ENCODE peak calls at places on chromosomes 1 and 21, in eight cellular contexts. R is EH; P is HS-27A; J is AML-193; V is HEK293T; F is H9; U is lower lobe of right lung; X is activated T-helper 2 cell treated with anti-CD3 and anti-CD28 coated beads, Interferon-gamma antibody, Interleukin-2, Interleukin-4, amounts not matched to agents 10 μg/mL and 5 μg/mL and 100 μg/mL, durations not matched to agents 14 hours and 24 hours and 36 hours. H is an unnamed sample.

GRCh38 chr1:239733995-239734394 is 347.6 kb downstream of the CHRM3 start:
- DNase-seq in R (no peak), P (no peak), J (no peak), V (no peak), F (no peak), U (no peak), X (no peak), H (no peak)

GRCh38 chr21:36791695-36792451 is 93.0 kb downstream of the SIM2 start:
- DNase-seq in R (no peak), P (no peak), J (no peak), V (no peak), F (no peak), U (no peak), X (no peak), H (no peak)

GRCh38 chr1:39988618-39989343 is 33.8 kb downstream of the MFSD2A start:
- DNase-seq in R (no peak), P (no peak), J (no peak), V (no peak), F (no peak), U (no peak), X (no peak), H (no peak)

GRCh38 chr1:193766329-193766728 is 579.9 kb upstream of the B3GALT2 start:
- DNase-seq in R (no peak), P (no peak), J (no peak), V (no peak), F (peak; percentile 57), U (no peak), X (no peak), H (no peak)

GRCh38 chr1:83098791-83099190 is 900.1 kb downstream of the TTLL7 start:
- DNase-seq in R (no peak), P (no peak), J (no peak), V (no peak), F (no peak), U (no peak), X (no peak), H (no peak)

GRCh38 chr1:82979593-82980230 is 1019.2 kb downstream of the TTLL7 start:
- DNase-seq in R (no peak), P (no peak), J (no peak), V (no peak), F (no peak), U (no peak), X (no peak), H (no peak)

GRCh38 chr1:97875996-97876395 is 44.8 kb downstream of the DPYD start:
- DNase-seq in R (no peak), P (no peak), J (no peak), V (no peak), F (no peak), U (no peak), X (no peak), H (no peak)

GRCh38 chr1:216310776-216311175 is 112.5 kb downstream of the USH2A start:
- DNase-seq in R (peak; percentile 75), P (peak; percentile 30), J (peak; percentile 2), V (peak; percentile 37), F (peak; percentile 75), U (no peak), X (no peak), H (peak; percentile 30)

GRCh38 chr21:9772348-9772672 is 749.1 kb upstream of the TPTE start:
- DNase-seq in R (no peak), P (no peak), J (no peak), V (no peak), F (no peak), U (no peak), X (no peak), H (no peak)

GRCh38 chr1:117447661-117448060 is 80.4 kb downstream of the MAN1A2 start:
- DNase-seq in R (peak; percentile 38), P (no peak), J (no peak), V (no peak), F (no peak), U (no peak), X (no peak), H (no peak)

GRCh38 chr21:41135715-41136114 is 32.2 kb upstream of the BACE2 start:
- DNase-seq in R (no peak), P (no peak), J (no peak), V (no peak), F (no peak), U (no peak), X (no peak), H (no peak)

GRCh38 chr21:22725436-22725835 is 1727.2 kb downstream of the NCAM2 start:
- DNase-seq in R (no peak), P (no peak), J (no peak), V (no peak), F (no peak), U (no peak), X (no peak), H (no peak)

GRCh38 chr1:70779571-70779970 is 268.0 kb downstream of the PTGER3 start:
- DNase-seq in R (peak; percentile 83), P (peak; percentile 22), J (no peak), V (no peak), F (no peak), U (no peak), X (no peak), H (no peak)

GRCh38 chr1:30657131-30658013 is 66.0 kb downstream of the MATN1 start:
- DNase-seq in R (no peak), P (no peak), J (no peak), V (no peak), F (no peak), U (no peak), X (no peak), H (no peak)

GRCh38 chr1:23790696-23791433 is at the start of gene LYPLA2:
- DNase-seq in R (peak; percentile 94), P (peak; percentile 81), J (peak; percentile 82), V (peak; percentile 89), F (peak; percentile 94), U (peak; percentile 97), X (peak; percentile 84), H (peak; percentile 91)

GRCh38 chr1:117093091-117093534 is 28.4 kb downstream of the TRIM45 start:
- DNase-seq in R (peak; percentile 99), P (peak; percentile 86), J (no peak), V (no peak), F (peak; percentile 50), U (no peak), X (no peak), H (no peak)

GRCh38 chr1:32068891-32069590 is 3.7 kb upstream of the TMEM39B start:
- DNase-seq in R (peak; percentile 72), P (no peak), J (no peak), V (no peak), F (no peak), U (no peak), X (no peak), H (no peak)

GRCh38 chr1:73800376-73800775 is 397.6 kb downstream of the LRRIQ3 start:
- DNase-seq in R (no peak), P (no peak), J (no peak), V (no peak), F (no peak), U (no peak), X (no peak), H (no peak)

H was measured in HuH-7.